ENCODE peak calls at places on chromosomes 12 and 14, in five cellular contexts. G is GM12878, X is H1, Z is HepG2, I is SK-N-SH. P is an unnamed sample.

GRCh38 chr12:113244015-113244983 is 23.0 kb downstream of the TPCN1 start:
- DNase-seq in G (no peak), X (no peak), Z (no peak), I (peak; percentile 56), P (no peak)

GRCh38 chr12:118436002-118436724 is 59.8 kb downstream of the SUDS3 start:
- DNase-seq in G (no peak), X (peak; percentile 57), Z (no peak), I (peak; percentile 27), P (no peak)

GRCh38 chr12:46492471-46493351 is 120.1 kb upstream of the SLC38A2 start:
- DNase-seq in G (no peak), X (no peak), Z (peak; percentile 100), I (no peak), P (no peak)

GRCh38 chr12:7042847-7043246 is 17.7 kb upstream of the C1S start:
- DNase-seq in G (no peak), X (no peak), Z (peak; percentile 34), I (peak; percentile 41), P (peak; percentile 64)

GRCh38 chr14:93527076-93527692 is 96.4 kb downstream of the UNC79 start:
- DNase-seq in G (no peak), X (no peak), Z (no peak), I (no peak), P (no peak)

GRCh38 chr12:27733052-27733656 is 22.5 kb downstream of the MRPS35 start:
- DNase-seq in G (no peak), X (no peak), Z (peak; percentile 10), I (peak; percentile 55), P (peak; percentile 37)

GRCh38 chr14:65302571-65303184 is 109.9 kb upstream of the FUT8 start:
- DNase-seq in G (peak; percentile 98), X (no peak), Z (no peak), I (no peak), P (no peak)

GRCh38 chr12:116089080-116089479 is 188.4 kb downstream of the MED13L start:
- DNase-seq in G (no peak), X (no peak), Z (no peak), I (no peak), P (no peak)

GRCh38 chr12:76303989-76304460 is 44.2 kb downstream of the BBS10 start:
- DNase-seq in G (no peak), X (no peak), Z (no peak), I (no peak), P (no peak)

GRCh38 chr12:68358532-68359485 is 26.6 kb upstream of the MDM1 start:
- DNase-seq in G (peak; percentile 74), X (peak; percentile 51), Z (peak; percentile 57), I (peak; percentile 49), P (peak; percentile 45)

GRCh38 chr12:16324772-16325171 is 22.7 kb upstream of the MGST1 start:
- DNase-seq in G (no peak), X (no peak), Z (no peak), I (no peak), P (no peak)

GRCh38 chr12:95100264-95101190 is 27.1 kb upstream of the NR2C1 start:
- DNase-seq in G (no peak), X (no peak), Z (no peak), I (no peak), P (peak; percentile 55)

GRCh38 chr14:22850944-22851790 is 14.8 kb downstream of the MMP14 start:
- DNase-seq in G (no peak), X (no peak), Z (no peak), I (no peak), P (no peak)

GRCh38 chr14:99513946-99514551 is 32.8 kb downstream of the CCNK start:
- DNase-seq in G (no peak), X (peak; percentile 45), Z (no peak), I (peak; percentile 27), P (no peak)

GRCh38 chr12:105622846-105623245 is 292.4 kb downstream of the C12orf75 start:
- DNase-seq in G (no peak), X (no peak), Z (no peak), I (no peak), P (no peak)

GRCh38 chr14:44961151-44961729 is 507 bp downstream of the KLHL28 start:
- DNase-seq in G (no peak), X (no peak), Z (no peak), I (peak; percentile 23), P (peak; percentile 43)

GRCh38 chr12:108447168-108447840 is 67.8 kb upstream of the FICD start:
- DNase-seq in G (no peak), X (no peak), Z (no peak), I (peak; percentile 35), P (no peak)

GRCh38 chr12:4653257-4653656 is 4.3 kb downstream of the NDUFA9 start:
- DNase-seq in G (no peak), X (no peak), Z (no peak), I (no peak), P (no peak)

GRCh38 chr12:56333197-56333678 is 562 bp downstream of the PAN2 start:
- DNase-seq in G (no peak), X (no peak), Z (no peak), I (peak; percentile 52), P (peak; percentile 48)

GRCh38 chr14:67335781-67336180 is 23.8 kb downstream of the ATP6V1D start:
- DNase-seq in G (no peak), X (no peak), Z (peak; percentile 56), I (peak; percentile 27), P (no peak)

GRCh38 chr12:58378038-58378437 is 436.7 kb downstream of the ATP23 start:
- DNase-seq in G (no peak), X (no peak), Z (no peak), I (no peak), P (no peak)

GRCh38 chr12:47942327-47943230 is 20.8 kb upstream of the TMEM106C start:
- DNase-seq in G (no peak), X (peak; percentile 93), Z (peak; percentile 6), I (peak; percentile 86), P (peak; percentile 49)

GRCh38 chr12:90102957-90103652 is 394.5 kb upstream of the ATP2B1 start:
- DNase-seq in G (peak; percentile 24), X (no peak), Z (peak; percentile 3), I (peak; percentile 19), P (peak; percentile 21)

GRCh38 chr14:84404246-84404645 is 1125.7 kb upstream of the FLRT2 start:
- DNase-seq in G (no peak), X (no peak), Z (no peak), I (no peak), P (no peak)

GRCh38 chr12:127343941-127344340 is 923.0 kb upstream of the TMEM132C start:
- DNase-seq in G (no peak), X (no peak), Z (no peak), I (no peak), P (no peak)

GRCh38 chr14:68547305-68548193 is 245.3 kb downstream of the ZFP36L1 start:
- DNase-seq in G (no peak), X (peak; percentile 38), Z (no peak), I (no peak), P (no peak)

GRCh38 chr12:2292560-2292959 is 239.8 kb downstream of the CACNA1C start:
- DNase-seq in G (no peak), X (no peak), Z (no peak), I (peak; percentile 53), P (no peak)

GRCh38 chr12:65699251-65699650 is 125.0 kb upstream of the HMGA2 start:
- DNase-seq in G (no peak), X (no peak), Z (no peak), I (no peak), P (no peak)

GRCh38 chr14:89996963-89997362 is 41.2 kb downstream of the TDP1 start:
- DNase-seq in G (no peak), X (no peak), Z (no peak), I (no peak), P (no peak)

DNA sequence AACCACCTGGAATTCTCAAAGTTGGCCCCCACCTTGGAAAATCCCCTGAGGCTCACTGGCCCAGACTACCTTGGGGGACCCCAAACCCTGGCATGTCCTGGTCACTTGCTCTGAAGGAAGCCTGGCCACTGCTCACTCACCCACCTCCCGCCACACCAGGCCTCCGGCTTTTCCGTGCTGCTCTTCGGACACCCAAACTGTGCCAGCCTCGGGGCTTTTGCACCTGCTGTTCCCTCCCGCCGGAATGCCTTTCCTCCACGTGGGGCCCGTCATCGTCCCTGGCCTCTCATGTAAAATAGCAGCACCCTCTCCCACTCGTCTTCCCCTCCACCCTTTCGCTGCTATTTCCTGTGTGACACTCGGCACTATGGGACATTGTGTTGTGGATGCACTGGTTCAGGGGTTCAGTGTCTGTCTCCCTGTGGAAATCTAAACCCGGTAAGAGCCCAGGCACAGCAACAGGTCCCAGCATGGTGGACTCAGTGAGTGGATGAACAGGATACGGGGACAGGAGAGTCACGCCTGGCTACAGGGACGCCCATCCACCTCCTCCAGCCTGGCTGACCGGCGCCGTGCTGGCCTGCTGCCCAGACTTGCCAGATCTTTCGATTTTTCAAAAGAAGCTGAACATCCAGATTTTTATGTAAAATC is 87.4 kb upstream of the NCOR2 start:
- DNase-seq in G (no peak), X (no peak), Z (no peak), I (peak; percentile 90), P (no peak)
- TF ChIP-seq TAF1 in G (no peak), X (no peak), Z (no peak), I (no peak), P (no peak)

GRCh38 chr12:122185079-122185478 is 2.2 kb downstream of the LRRC43 start:
- DNase-seq in G (no peak), X (no peak), Z (no peak), I (no peak), P (no peak)

GRCh38 chr12:122184522-122184921 is 1.6 kb downstream of the LRRC43 start:
- DNase-seq in G (no peak), X (no peak), Z (no peak), I (no peak), P (no peak)

GRCh38 chr12:122185494-122186082 is 2.7 kb downstream of the LRRC43 start:
- DNase-seq in G (no peak), X (no peak), Z (no peak), I (no peak), P (peak; percentile 2)

GRCh38 chr12:122189626-122190475 is 6.9 kb downstream of the LRRC43 start:
- DNase-seq in G (no peak), X (no peak), Z (no peak), I (no peak), P (peak; percentile 8)

GRCh38 chr12:122187466-122187865 is 4.5 kb downstream of the LRRC43 start:
- DNase-seq in G (no peak), X (no peak), Z (no peak), I (no peak), P (no peak)
- TF ChIP-seq USF2 in G (no peak), X (no peak), Z (no peak), I (no peak), P (no peak)

DNA sequence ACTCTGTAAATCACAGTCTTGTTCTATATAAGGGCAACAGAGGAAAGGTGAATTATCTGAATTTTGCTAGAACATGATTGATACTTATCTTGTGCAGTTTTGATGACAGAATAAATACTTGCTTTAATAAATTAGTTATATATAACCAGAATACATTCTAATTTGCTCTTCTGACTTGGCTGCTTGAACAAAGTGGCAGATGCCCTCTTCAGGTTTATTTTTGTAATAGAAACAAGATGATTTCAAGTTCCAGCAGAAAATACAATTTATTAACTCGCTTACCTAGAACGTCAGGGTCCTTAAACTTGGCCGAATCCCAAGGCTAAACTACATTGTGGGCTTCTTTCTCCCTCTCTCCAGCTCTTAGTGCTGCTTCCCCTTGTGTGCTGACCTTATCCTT is 57.6 kb upstream of the SSTR1 start:
- DNase-seq in G (no peak), X (no peak), Z (no peak), I (no peak), P (no peak)
- TF ChIP-seq TAF1 in G (no peak), X (no peak), Z (no peak), I (no peak), P (no peak)

DNA sequence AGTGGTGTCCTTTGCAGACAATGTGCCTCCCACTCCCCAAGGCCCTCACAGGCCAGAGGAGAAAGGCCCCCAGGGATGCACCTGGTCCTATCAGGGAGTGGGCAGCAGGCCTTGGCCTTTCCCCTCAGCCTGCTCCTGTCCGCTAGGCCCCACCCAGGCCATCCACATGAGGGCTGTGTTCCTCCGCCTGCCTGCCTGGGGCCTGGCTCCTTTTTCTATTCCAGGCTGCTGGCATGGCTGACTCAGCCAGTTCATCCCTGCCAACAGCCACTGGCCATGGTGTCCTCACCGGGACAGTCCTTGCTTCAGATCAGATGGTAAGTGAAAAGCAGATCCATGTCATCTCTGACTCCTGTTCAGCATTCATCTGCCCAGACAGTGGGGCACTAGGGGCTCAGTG is 13.4 kb downstream of the ISM2 start:
- DNase-seq in G (no peak), X (no peak), Z (no peak), I (peak; percentile 32), P (no peak)
- TF ChIP-seq USF2 in G (no peak), X (no peak), Z (no peak), I (no peak), P (no peak)